ENCODE peak calls at places on chromosomes 6 and 20, in six cellular contexts. N is iris pigment epithelial cell; E is activated naive CD4-positive, alpha-beta T cell treated with anti-CD3 and anti-CD28 coated beads for 36 hours; V is DMS153; F is RPMI8226; G is endothelial cell. I is an unnamed sample.

GRCh38 chr20:38833857-38834164 is 28.3 kb downstream of the PPP1R16B start:
- DNase-seq in F (no peak), V (no peak), E (peak; percentile 50), N (no peak), G (no peak), I (no peak)

GRCh38 chr6:48036316-48036715 is 74.7 kb downstream of the PTCHD4 start:
- DNase-seq in E (no peak), N (peak; percentile 69), F (no peak), G (no peak), V (no peak), I (no peak)

GRCh38 chr6:31407699-31408098 is 4.3 kb downstream of the MICA start:
- DNase-seq in N (peak; percentile 80), V (no peak), F (no peak), G (no peak), E (no peak), I (no peak)

GRCh38 chr6:91438570-91438969 is 851.7 kb upstream of the MAP3K7 start:
- DNase-seq in N (peak; percentile 38), F (no peak), G (no peak), V (no peak), E (no peak), I (no peak)

GRCh38 chr6:84526631-84527030 is 237.8 kb downstream of the TBX18 start:
- DNase-seq in N (no peak), V (no peak), E (no peak), F (no peak), G (no peak), I (no peak)

GRCh38 chr6:116263353-116263752 is 9.5 kb upstream of the TSPYL4 start:
- DNase-seq in V (no peak), F (no peak), E (no peak), N (no peak), G (no peak), I (no peak)

GRCh38 chr20:50304501-50304856 is 113.8 kb downstream of the CEBPB start:
- DNase-seq in V (no peak), F (no peak), E (no peak), G (no peak), N (peak; percentile 49), I (no peak)

GRCh38 chr20:45415822-45416637 is at the start of gene PIGT:
- DNase-seq in F (peak; percentile 88), V (peak; percentile 84), N (peak; percentile 80), G (peak; percentile 78), E (peak; percentile 92), I (peak; percentile 94)

GRCh38 chr6:158797331-158798202 is 21.6 kb downstream of the EZR start:
- DNase-seq in E (no peak), V (no peak), N (peak; percentile 78), G (no peak), F (no peak), I (no peak)

GRCh38 chr6:33088258-33088930 is 12.6 kb downstream of the HLA-DPB1 start:
- DNase-seq in G (no peak), V (no peak), N (peak; percentile 8), F (no peak), E (no peak), I (no peak)

GRCh38 chr20:63500902-63501817 is 2.3 kb upstream of the EEF1A2 start:
- DNase-seq in V (no peak), F (no peak), E (no peak), N (no peak), G (no peak), I (peak; percentile 52)

GRCh38 chr6:29696147-29697129 is 15.5 kb upstream of the ZFP57 start:
- DNase-seq in V (no peak), N (peak; percentile 50), E (no peak), F (peak; percentile 19), G (peak; percentile 50), I (peak; percentile 54)

I was measured in NAMALWA.